ENCODE peak calls at places on chromosomes 4 and X, in five cellular contexts. One of them, this sample, is unnamed.

GRCh38 chrX:12771445-12772069 is 19.7 kb upstream of the PRPS2 start:
- DNase-seq in cardiac muscle cell: peak; percentile 63
- DNase-seq in NK-92 treated with Interleukin-12 subunit alpha and Interleukin-12 subunit beta, amount 100 ng/mL, for 24 hours: no peak
- DNase-seq in activated CD4-positive, alpha-beta T cell treated with anti-CD3 and anti-CD28 coated beads, Interleukin-2, amount 10 ng/mL, durations not matched to agents 7 days and 5 days: peak; percentile 76
- DNase-seq in breast epithelium: no peak
- DNase-seq in this sample: no peak

GRCh38 chr4:83865417-83866150 is 329.7 kb downstream of the GPAT3 start:
- DNase-seq in cardiac muscle cell: no peak
- DNase-seq in NK-92 treated with Interleukin-12 subunit alpha and Interleukin-12 subunit beta, amount 100 ng/mL, for 24 hours: no peak
- DNase-seq in activated CD4-positive, alpha-beta T cell treated with anti-CD3 and anti-CD28 coated beads, Interleukin-2, amount 10 ng/mL, durations not matched to agents 7 days and 5 days: no peak
- DNase-seq in breast epithelium: no peak
- DNase-seq in this sample: no peak

GRCh38 chr4:38129452-38129830 is 169.2 kb downstream of the PTTG2 start:
- DNase-seq in cardiac muscle cell: no peak
- DNase-seq in NK-92 treated with Interleukin-12 subunit alpha and Interleukin-12 subunit beta, amount 100 ng/mL, for 24 hours: no peak
- DNase-seq in activated CD4-positive, alpha-beta T cell treated with anti-CD3 and anti-CD28 coated beads, Interleukin-2, amount 10 ng/mL, durations not matched to agents 7 days and 5 days: no peak
- DNase-seq in breast epithelium: no peak
- DNase-seq in this sample: no peak

GRCh38 chr4:40329805-40330204 is 5.3 kb upstream of the CHRNA9 start:
- DNase-seq in cardiac muscle cell: no peak
- DNase-seq in NK-92 treated with Interleukin-12 subunit alpha and Interleukin-12 subunit beta, amount 100 ng/mL, for 24 hours: no peak
- DNase-seq in activated CD4-positive, alpha-beta T cell treated with anti-CD3 and anti-CD28 coated beads, Interleukin-2, amount 10 ng/mL, durations not matched to agents 7 days and 5 days: no peak
- DNase-seq in breast epithelium: no peak
- DNase-seq in this sample: peak; percentile 26

GRCh38 chr4:150235317-150235716 is 157.1 kb downstream of the DCLK2 start:
- DNase-seq in cardiac muscle cell: no peak
- DNase-seq in NK-92 treated with Interleukin-12 subunit alpha and Interleukin-12 subunit beta, amount 100 ng/mL, for 24 hours: no peak
- DNase-seq in activated CD4-positive, alpha-beta T cell treated with anti-CD3 and anti-CD28 coated beads, Interleukin-2, amount 10 ng/mL, durations not matched to agents 7 days and 5 days: no peak
- DNase-seq in breast epithelium: no peak
- DNase-seq in this sample: no peak

GRCh38 chrX:13090261-13091110 is 46.1 kb upstream of the FAM9C start:
- DNase-seq in cardiac muscle cell: no peak
- DNase-seq in NK-92 treated with Interleukin-12 subunit alpha and Interleukin-12 subunit beta, amount 100 ng/mL, for 24 hours: no peak
- DNase-seq in activated CD4-positive, alpha-beta T cell treated with anti-CD3 and anti-CD28 coated beads, Interleukin-2, amount 10 ng/mL, durations not matched to agents 7 days and 5 days: peak; percentile 36
- DNase-seq in breast epithelium: no peak
- DNase-seq in this sample: no peak

GRCh38 chr4:118994030-118994429 is 105.4 kb downstream of the SYNPO2 start:
- DNase-seq in cardiac muscle cell: no peak
- DNase-seq in NK-92 treated with Interleukin-12 subunit alpha and Interleukin-12 subunit beta, amount 100 ng/mL, for 24 hours: no peak
- DNase-seq in activated CD4-positive, alpha-beta T cell treated with anti-CD3 and anti-CD28 coated beads, Interleukin-2, amount 10 ng/mL, durations not matched to agents 7 days and 5 days: no peak
- DNase-seq in breast epithelium: no peak
- DNase-seq in this sample: no peak

GRCh38 chrX:103464071-103464773 is 55.1 kb downstream of the RAB40A start:
- DNase-seq in cardiac muscle cell: peak; percentile 55
- DNase-seq in NK-92 treated with Interleukin-12 subunit alpha and Interleukin-12 subunit beta, amount 100 ng/mL, for 24 hours: no peak
- DNase-seq in activated CD4-positive, alpha-beta T cell treated with anti-CD3 and anti-CD28 coated beads, Interleukin-2, amount 10 ng/mL, durations not matched to agents 7 days and 5 days: peak; percentile 9
- DNase-seq in breast epithelium: no peak
- DNase-seq in this sample: no peak

GRCh38 chr4:115325836-115326235 is 212.4 kb upstream of the NDST4 start:
- DNase-seq in cardiac muscle cell: peak; percentile 17
- DNase-seq in NK-92 treated with Interleukin-12 subunit alpha and Interleukin-12 subunit beta, amount 100 ng/mL, for 24 hours: no peak
- DNase-seq in activated CD4-positive, alpha-beta T cell treated with anti-CD3 and anti-CD28 coated beads, Interleukin-2, amount 10 ng/mL, durations not matched to agents 7 days and 5 days: no peak
- DNase-seq in breast epithelium: no peak
- DNase-seq in this sample: no peak

GRCh38 chr4:67558493-67558892 is at the start of gene STAP1:
- DNase-seq in cardiac muscle cell: no peak
- DNase-seq in NK-92 treated with Interleukin-12 subunit alpha and Interleukin-12 subunit beta, amount 100 ng/mL, for 24 hours: no peak
- DNase-seq in activated CD4-positive, alpha-beta T cell treated with anti-CD3 and anti-CD28 coated beads, Interleukin-2, amount 10 ng/mL, durations not matched to agents 7 days and 5 days: peak; percentile 58
- DNase-seq in breast epithelium: no peak
- DNase-seq in this sample: no peak

GRCh38 chrX:152028611-152029010 is 54.1 kb upstream of the GABRE start:
- DNase-seq in cardiac muscle cell: no peak
- DNase-seq in NK-92 treated with Interleukin-12 subunit alpha and Interleukin-12 subunit beta, amount 100 ng/mL, for 24 hours: no peak
- DNase-seq in activated CD4-positive, alpha-beta T cell treated with anti-CD3 and anti-CD28 coated beads, Interleukin-2, amount 10 ng/mL, durations not matched to agents 7 days and 5 days: no peak
- DNase-seq in breast epithelium: no peak
- DNase-seq in this sample: no peak

GRCh38 chrX:45710081-45710801 is 509.6 kb upstream of the DIPK2B start:
- DNase-seq in cardiac muscle cell: no peak
- DNase-seq in NK-92 treated with Interleukin-12 subunit alpha and Interleukin-12 subunit beta, amount 100 ng/mL, for 24 hours: no peak
- DNase-seq in activated CD4-positive, alpha-beta T cell treated with anti-CD3 and anti-CD28 coated beads, Interleukin-2, amount 10 ng/mL, durations not matched to agents 7 days and 5 days: peak; percentile 5
- DNase-seq in breast epithelium: no peak
- DNase-seq in this sample: no peak

GRCh38 chr4:7237863-7238262 is 45.5 kb downstream of the SORCS2 start:
- DNase-seq in cardiac muscle cell: no peak
- DNase-seq in NK-92 treated with Interleukin-12 subunit alpha and Interleukin-12 subunit beta, amount 100 ng/mL, for 24 hours: no peak
- DNase-seq in activated CD4-positive, alpha-beta T cell treated with anti-CD3 and anti-CD28 coated beads, Interleukin-2, amount 10 ng/mL, durations not matched to agents 7 days and 5 days: no peak
- DNase-seq in breast epithelium: no peak
- DNase-seq in this sample: no peak

GRCh38 chr4:139951051-139951450 is 202.9 kb downstream of the MAML3 start:
- DNase-seq in cardiac muscle cell: no peak
- DNase-seq in NK-92 treated with Interleukin-12 subunit alpha and Interleukin-12 subunit beta, amount 100 ng/mL, for 24 hours: no peak
- DNase-seq in activated CD4-positive, alpha-beta T cell treated with anti-CD3 and anti-CD28 coated beads, Interleukin-2, amount 10 ng/mL, durations not matched to agents 7 days and 5 days: peak; percentile 49
- DNase-seq in breast epithelium: peak; percentile 56
- DNase-seq in this sample: no peak

GRCh38 chr4:140061194-140061593 is 92.8 kb downstream of the MAML3 start:
- DNase-seq in cardiac muscle cell: no peak
- DNase-seq in NK-92 treated with Interleukin-12 subunit alpha and Interleukin-12 subunit beta, amount 100 ng/mL, for 24 hours: no peak
- DNase-seq in activated CD4-positive, alpha-beta T cell treated with anti-CD3 and anti-CD28 coated beads, Interleukin-2, amount 10 ng/mL, durations not matched to agents 7 days and 5 days: no peak
- DNase-seq in breast epithelium: no peak
- DNase-seq in this sample: no peak

GRCh38 chr4:159430896-159431295 is 328.0 kb downstream of the RAPGEF2 start:
- DNase-seq in cardiac muscle cell: no peak
- DNase-seq in NK-92 treated with Interleukin-12 subunit alpha and Interleukin-12 subunit beta, amount 100 ng/mL, for 24 hours: no peak
- DNase-seq in activated CD4-positive, alpha-beta T cell treated with anti-CD3 and anti-CD28 coated beads, Interleukin-2, amount 10 ng/mL, durations not matched to agents 7 days and 5 days: no peak
- DNase-seq in breast epithelium: no peak
- DNase-seq in this sample: no peak

This sample was measured in coronary artery.